ENCODE peak calls at places on chromosomes 6 and 20, in ten cellular contexts. One of them, this sample, is unnamed.

GRCh38 chr6:124742971-124743370 is 219.3 kb upstream of the RNF217 start:
- DNase-seq in neural progenitor cell: no peak
- DNase-seq in GM23248: no peak
- DNase-seq in dorsolateral prefrontal cortex: no peak
- DNase-seq in neuronal stem cell: no peak
- DNase-seq in spleen: no peak
- DNase-seq in psoas muscle: no peak
- DNase-seq in foreskin fibroblast: peak
- DNase-seq in IMR-90: no peak
- DNase-seq in HCT116: no peak
- DNase-seq in this sample: no peak

GRCh38 chr6:17478946-17479345 is 85.6 kb downstream of the CAP2 start:
- DNase-seq in neural progenitor cell: no peak
- DNase-seq in GM23248: no peak
- DNase-seq in dorsolateral prefrontal cortex: no peak
- DNase-seq in neuronal stem cell: no peak
- DNase-seq in spleen: no peak
- DNase-seq in psoas muscle: no peak
- DNase-seq in foreskin fibroblast: no peak
- DNase-seq in IMR-90: no peak
- DNase-seq in HCT116: no peak
- DNase-seq in this sample: no peak

GRCh38 chr20:50577175-50578018 is 67.2 kb downstream of the PTPN1 start:
- DNase-seq in neural progenitor cell: no peak
- DNase-seq in GM23248: no peak
- DNase-seq in dorsolateral prefrontal cortex: no peak
- DNase-seq in neuronal stem cell: no peak
- DNase-seq in spleen: peak
- DNase-seq in psoas muscle: peak
- DNase-seq in foreskin fibroblast: peak
- DNase-seq in IMR-90: no peak
- DNase-seq in HCT116: no peak
- DNase-seq in this sample: no peak

GRCh38 chr6:22848121-22848520 is 278.8 kb downstream of the HDGFL1 start:
- DNase-seq in neural progenitor cell: no peak
- DNase-seq in GM23248: no peak
- DNase-seq in dorsolateral prefrontal cortex: no peak
- DNase-seq in neuronal stem cell: no peak
- DNase-seq in spleen: no peak
- DNase-seq in psoas muscle: no peak
- DNase-seq in foreskin fibroblast: no peak
- DNase-seq in IMR-90: no peak
- DNase-seq in HCT116: no peak
- DNase-seq in this sample: no peak

GRCh38 chr6:125149256-125150144 is 4.1 kb upstream of the TPD52L1 start:
- DNase-seq in neural progenitor cell: no peak
- DNase-seq in GM23248: peak
- DNase-seq in dorsolateral prefrontal cortex: no peak
- DNase-seq in neuronal stem cell: no peak
- DNase-seq in spleen: no peak
- DNase-seq in psoas muscle: no peak
- DNase-seq in foreskin fibroblast: peak
- DNase-seq in IMR-90: peak
- DNase-seq in HCT116: no peak
- DNase-seq in this sample: no peak

GRCh38 chr6:7241160-7241559 is 71.8 kb downstream of the SSR1 start:
- DNase-seq in neural progenitor cell: no peak
- DNase-seq in GM23248: no peak
- DNase-seq in dorsolateral prefrontal cortex: no peak
- DNase-seq in neuronal stem cell: no peak
- DNase-seq in spleen: no peak
- DNase-seq in psoas muscle: no peak
- DNase-seq in foreskin fibroblast: no peak
- DNase-seq in IMR-90: no peak
- DNase-seq in HCT116: no peak
- DNase-seq in this sample: no peak

GRCh38 chr6:82365011-82365751 is 1.6 kb downstream of the TPBG start:
- DNase-seq in neural progenitor cell: peak
- DNase-seq in GM23248: peak
- DNase-seq in dorsolateral prefrontal cortex: no peak
- DNase-seq in neuronal stem cell: peak
- DNase-seq in spleen: peak
- DNase-seq in psoas muscle: peak
- DNase-seq in foreskin fibroblast: peak
- DNase-seq in IMR-90: peak
- DNase-seq in HCT116: peak
- DNase-seq in this sample: peak

GRCh38 chr6:36885461-36886401 is at the start of gene C6orf89:
- DNase-seq in neural progenitor cell: peak
- DNase-seq in GM23248: peak
- DNase-seq in dorsolateral prefrontal cortex: peak
- DNase-seq in neuronal stem cell: peak
- DNase-seq in spleen: peak
- DNase-seq in psoas muscle: peak
- DNase-seq in foreskin fibroblast: peak
- DNase-seq in IMR-90: peak
- DNase-seq in HCT116: peak
- DNase-seq in this sample: peak

GRCh38 chr20:20286061-20286460 is 81.8 kb upstream of the INSM1 start:
- DNase-seq in neural progenitor cell: no peak
- DNase-seq in GM23248: no peak
- DNase-seq in dorsolateral prefrontal cortex: no peak
- DNase-seq in neuronal stem cell: no peak
- DNase-seq in spleen: no peak
- DNase-seq in psoas muscle: no peak
- DNase-seq in foreskin fibroblast: no peak
- DNase-seq in IMR-90: no peak
- DNase-seq in HCT116: no peak
- DNase-seq in this sample: peak

GRCh38 chr20:61135966-61136365 is 116.1 kb upstream of the CDH4 start:
- DNase-seq in neural progenitor cell: peak
- DNase-seq in GM23248: no peak
- DNase-seq in dorsolateral prefrontal cortex: no peak
- DNase-seq in neuronal stem cell: peak
- DNase-seq in spleen: no peak
- DNase-seq in psoas muscle: no peak
- DNase-seq in foreskin fibroblast: no peak
- DNase-seq in IMR-90: no peak
- DNase-seq in HCT116: no peak
- DNase-seq in this sample: no peak

GRCh38 chr20:39849664-39850063 is 839.4 kb downstream of the MAFB start:
- DNase-seq in neural progenitor cell: no peak
- DNase-seq in GM23248: peak
- DNase-seq in dorsolateral prefrontal cortex: peak
- DNase-seq in neuronal stem cell: no peak
- DNase-seq in spleen: peak
- DNase-seq in psoas muscle: peak
- DNase-seq in foreskin fibroblast: peak
- DNase-seq in IMR-90: peak
- DNase-seq in HCT116: no peak
- DNase-seq in this sample: no peak

GRCh38 chr6:134176283-134176975 is 124.0 kb upstream of the SLC2A12 start:
- DNase-seq in neural progenitor cell: peak
- DNase-seq in GM23248: peak
- DNase-seq in dorsolateral prefrontal cortex: peak
- DNase-seq in neuronal stem cell: no peak
- DNase-seq in spleen: peak
- DNase-seq in psoas muscle: peak
- DNase-seq in foreskin fibroblast: peak
- DNase-seq in IMR-90: peak
- DNase-seq in HCT116: no peak
- DNase-seq in this sample: no peak

GRCh38 chr20:43431120-43431519 is 26.6 kb upstream of the SRSF6 start:
- DNase-seq in neural progenitor cell: no peak
- DNase-seq in GM23248: no peak
- DNase-seq in dorsolateral prefrontal cortex: no peak
- DNase-seq in neuronal stem cell: no peak
- DNase-seq in spleen: no peak
- DNase-seq in psoas muscle: no peak
- DNase-seq in foreskin fibroblast: no peak
- DNase-seq in IMR-90: no peak
- DNase-seq in HCT116: no peak
- DNase-seq in this sample: no peak

GRCh38 chr6:160930547-160931377 is 60.8 kb upstream of the MAP3K4 start:
- DNase-seq in neural progenitor cell: peak
- DNase-seq in GM23248: peak
- DNase-seq in dorsolateral prefrontal cortex: peak
- DNase-seq in neuronal stem cell: peak
- DNase-seq in spleen: peak
- DNase-seq in psoas muscle: peak
- DNase-seq in foreskin fibroblast: peak
- DNase-seq in IMR-90: peak
- DNase-seq in HCT116: peak
- DNase-seq in this sample: peak

GRCh38 chr6:75396005-75396800 is 97.4 kb downstream of the FILIP1 start:
- DNase-seq in neural progenitor cell: no peak
- DNase-seq in GM23248: no peak
- DNase-seq in dorsolateral prefrontal cortex: no peak
- DNase-seq in neuronal stem cell: no peak
- DNase-seq in spleen: no peak
- DNase-seq in psoas muscle: no peak
- DNase-seq in foreskin fibroblast: no peak
- DNase-seq in IMR-90: no peak
- DNase-seq in HCT116: no peak
- DNase-seq in this sample: no peak

GRCh38 chr6:70456725-70457124 is 43.4 kb downstream of the FAM135A start:
- DNase-seq in neural progenitor cell: no peak
- DNase-seq in GM23248: no peak
- DNase-seq in dorsolateral prefrontal cortex: no peak
- DNase-seq in neuronal stem cell: no peak
- DNase-seq in spleen: no peak
- DNase-seq in psoas muscle: no peak
- DNase-seq in foreskin fibroblast: no peak
- DNase-seq in IMR-90: no peak
- DNase-seq in HCT116: no peak
- DNase-seq in this sample: no peak

GRCh38 chr6:40755749-40756452 is 168.7 kb upstream of the LRFN2 start:
- DNase-seq in neural progenitor cell: no peak
- DNase-seq in GM23248: peak
- DNase-seq in dorsolateral prefrontal cortex: no peak
- DNase-seq in neuronal stem cell: no peak
- DNase-seq in spleen: no peak
- DNase-seq in psoas muscle: no peak
- DNase-seq in foreskin fibroblast: no peak
- DNase-seq in IMR-90: peak
- DNase-seq in HCT116: no peak
- DNase-seq in this sample: no peak

GRCh38 chr6:80594461-80594860 is 488.0 kb downstream of the BCKDHB start:
- DNase-seq in neural progenitor cell: no peak
- DNase-seq in GM23248: peak
- DNase-seq in dorsolateral prefrontal cortex: no peak
- DNase-seq in neuronal stem cell: no peak
- DNase-seq in spleen: no peak
- DNase-seq in psoas muscle: no peak
- DNase-seq in foreskin fibroblast: peak
- DNase-seq in IMR-90: peak
- DNase-seq in HCT116: no peak
- DNase-seq in this sample: no peak

DNA sequence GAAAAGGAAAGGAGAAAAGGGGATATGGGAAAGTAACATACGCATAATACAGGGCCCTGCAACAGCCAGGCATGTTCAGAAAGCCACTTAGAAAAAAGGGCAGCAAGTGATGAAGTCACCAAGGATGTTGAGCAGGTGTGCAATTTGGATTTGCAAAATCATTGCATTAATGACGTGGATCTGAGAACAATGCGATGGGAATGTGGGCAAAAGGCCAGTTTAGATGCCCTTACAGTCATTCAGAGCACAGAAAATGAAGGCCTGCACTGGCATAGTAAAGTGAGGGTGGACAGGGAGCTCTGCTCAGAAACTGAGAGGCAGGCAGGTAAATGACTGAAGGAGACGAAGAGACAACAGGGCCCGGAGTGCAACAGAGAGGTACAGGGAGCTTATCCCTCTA is 123.7 kb upstream of the NHSL1 start:
- DNase-seq in neural progenitor cell: no peak
- DNase-seq in GM23248: no peak
- DNase-seq in dorsolateral prefrontal cortex: no peak
- DNase-seq in neuronal stem cell: no peak
- DNase-seq in spleen: no peak
- DNase-seq in psoas muscle: no peak
- DNase-seq in foreskin fibroblast: peak
- DNase-seq in IMR-90: no peak
- DNase-seq in HCT116: no peak
- DNase-seq in this sample: no peak
- H3K4me3 ChIP-seq in neural progenitor cell: no peak
- H3K4me3 ChIP-seq in GM23248: no peak
- H3K4me3 ChIP-seq in dorsolateral prefrontal cortex: no peak
- H3K4me3 ChIP-seq in neuronal stem cell: no peak
- H3K4me3 ChIP-seq in spleen: no peak
- H3K4me3 ChIP-seq in psoas muscle: no peak
- H3K4me3 ChIP-seq in foreskin fibroblast: no peak
- H3K4me3 ChIP-seq in IMR-90: no peak
- H3K4me3 ChIP-seq in HCT116: no peak
- H3K4me3 ChIP-seq in this sample: no peak

GRCh38 chr6:152380993-152381898 is 255.9 kb downstream of the SYNE1 start:
- DNase-seq in neural progenitor cell: peak
- DNase-seq in GM23248: peak
- DNase-seq in dorsolateral prefrontal cortex: peak
- DNase-seq in neuronal stem cell: peak
- DNase-seq in spleen: no peak
- DNase-seq in psoas muscle: peak
- DNase-seq in foreskin fibroblast: peak
- DNase-seq in IMR-90: peak
- DNase-seq in HCT116: peak
- DNase-seq in this sample: no peak
- H3K4me3 ChIP-seq in neural progenitor cell: no peak
- H3K4me3 ChIP-seq in GM23248: peak
- H3K4me3 ChIP-seq in dorsolateral prefrontal cortex: peak
- H3K4me3 ChIP-seq in neuronal stem cell: peak
- H3K4me3 ChIP-seq in spleen: peak
- H3K4me3 ChIP-seq in psoas muscle: peak
- H3K4me3 ChIP-seq in foreskin fibroblast: peak
- H3K4me3 ChIP-seq in IMR-90: peak
- H3K4me3 ChIP-seq in HCT116: peak
- H3K4me3 ChIP-seq in this sample: no peak

DNA sequence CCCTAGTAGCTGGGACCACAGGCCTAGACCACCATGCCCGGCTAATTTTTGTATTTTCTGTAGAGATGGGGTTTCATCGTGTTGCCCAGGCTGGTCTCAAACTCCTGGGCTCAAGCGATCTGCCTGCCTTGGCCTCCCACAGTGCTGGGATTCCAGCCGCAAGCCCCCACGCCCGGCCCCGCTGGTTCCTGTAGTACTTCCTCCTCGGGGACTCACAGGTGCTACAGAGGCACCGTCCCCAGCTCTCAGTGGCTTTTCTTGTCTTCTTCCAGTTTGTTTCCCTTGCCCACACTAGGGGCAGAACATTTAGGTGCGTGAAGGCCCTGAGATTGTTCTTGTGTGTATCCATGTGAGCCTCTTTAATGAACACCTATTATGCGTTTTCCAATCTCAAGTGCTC is 773 bp upstream of the ZBP1 start:
- DNase-seq in neural progenitor cell: no peak
- DNase-seq in GM23248: no peak
- DNase-seq in dorsolateral prefrontal cortex: no peak
- DNase-seq in neuronal stem cell: no peak
- DNase-seq in spleen: peak
- DNase-seq in psoas muscle: no peak
- DNase-seq in foreskin fibroblast: no peak
- DNase-seq in IMR-90: no peak
- DNase-seq in HCT116: no peak
- DNase-seq in this sample: peak
- H3K4me3 ChIP-seq in neural progenitor cell: no peak
- H3K4me3 ChIP-seq in GM23248: no peak
- H3K4me3 ChIP-seq in dorsolateral prefrontal cortex: no peak
- H3K4me3 ChIP-seq in neuronal stem cell: no peak
- H3K4me3 ChIP-seq in spleen: peak
- H3K4me3 ChIP-seq in psoas muscle: no peak
- H3K4me3 ChIP-seq in foreskin fibroblast: no peak
- H3K4me3 ChIP-seq in IMR-90: no peak
- H3K4me3 ChIP-seq in HCT116: no peak
- H3K4me3 ChIP-seq in this sample: peak

GRCh38 chr20:24755411-24755922 is 193.6 kb upstream of the CST7 start:
- DNase-seq in neural progenitor cell: peak
- DNase-seq in GM23248: no peak
- DNase-seq in dorsolateral prefrontal cortex: no peak
- DNase-seq in neuronal stem cell: no peak
- DNase-seq in spleen: no peak
- DNase-seq in psoas muscle: no peak
- DNase-seq in foreskin fibroblast: no peak
- DNase-seq in IMR-90: no peak
- DNase-seq in HCT116: no peak
- DNase-seq in this sample: no peak
- H3K4me3 ChIP-seq in neural progenitor cell: no peak
- H3K4me3 ChIP-seq in GM23248: no peak
- H3K4me3 ChIP-seq in dorsolateral prefrontal cortex: no peak
- H3K4me3 ChIP-seq in neuronal stem cell: no peak
- H3K4me3 ChIP-seq in spleen: no peak
- H3K4me3 ChIP-seq in psoas muscle: no peak
- H3K4me3 ChIP-seq in foreskin fibroblast: no peak
- H3K4me3 ChIP-seq in IMR-90: no peak
- H3K4me3 ChIP-seq in HCT116: no peak
- H3K4me3 ChIP-seq in this sample: no peak

This sample was measured in GM12865.